ENCODE peak calls at places on chromosomes 13 and 19, in seven cellular contexts. One of them, this sample, is unnamed.

GRCh38 chr19:35565016-35565856 is 1.8 kb upstream of the ATP4A start:
- DNase-seq in foreskin fibroblast: no peak
- DNase-seq in heart right ventricle: no peak
- DNase-seq in A549: no peak
- DNase-seq in fibroblast of the aortic adventitia: no peak
- DNase-seq in AG04450: no peak
- DNase-seq in mesothelial cell of epicardium: no peak
- DNase-seq in this sample: no peak

GRCh38 chr13:43874512-43875092 is 4.9 kb downstream of the CCDC122 start:
- DNase-seq in foreskin fibroblast: peak; percentile 43
- DNase-seq in heart right ventricle: no peak
- DNase-seq in A549: peak; percentile 2
- DNase-seq in fibroblast of the aortic adventitia: peak; percentile 68
- DNase-seq in AG04450: no peak
- DNase-seq in mesothelial cell of epicardium: no peak
- DNase-seq in this sample: no peak

GRCh38 chr19:35718345-35719041 is 690 bp downstream of the KMT2B start:
- DNase-seq in foreskin fibroblast: peak; percentile 55
- DNase-seq in heart right ventricle: peak; percentile 49
- DNase-seq in A549: peak; percentile 50
- DNase-seq in fibroblast of the aortic adventitia: no peak
- DNase-seq in AG04450: no peak
- DNase-seq in mesothelial cell of epicardium: peak; percentile 59
- DNase-seq in this sample: peak; percentile 35

GRCh38 chr19:46481947-46482346 is 10.6 kb upstream of the PNMA8A start:
- DNase-seq in foreskin fibroblast: peak; percentile 69
- DNase-seq in heart right ventricle: no peak
- DNase-seq in A549: no peak
- DNase-seq in fibroblast of the aortic adventitia: peak; percentile 88
- DNase-seq in AG04450: no peak
- DNase-seq in mesothelial cell of epicardium: no peak
- DNase-seq in this sample: no peak

GRCh38 chr13:21100994-21101757 is 39.8 kb upstream of the LATS2 start:
- DNase-seq in foreskin fibroblast: no peak
- DNase-seq in heart right ventricle: no peak
- DNase-seq in A549: no peak
- DNase-seq in fibroblast of the aortic adventitia: no peak
- DNase-seq in AG04450: no peak
- DNase-seq in mesothelial cell of epicardium: no peak
- DNase-seq in this sample: peak; percentile 7

GRCh38 chr13:77902319-77902963 is 16.2 kb downstream of the EDNRB start:
- DNase-seq in foreskin fibroblast: no peak
- DNase-seq in heart right ventricle: no peak
- DNase-seq in A549: no peak
- DNase-seq in fibroblast of the aortic adventitia: no peak
- DNase-seq in AG04450: no peak
- DNase-seq in mesothelial cell of epicardium: no peak
- DNase-seq in this sample: no peak

GRCh38 chr13:74067818-74068217 is 66.4 kb downstream of the KLF12 start:
- DNase-seq in foreskin fibroblast: peak; percentile 30
- DNase-seq in heart right ventricle: no peak
- DNase-seq in A549: no peak
- DNase-seq in fibroblast of the aortic adventitia: no peak
- DNase-seq in AG04450: no peak
- DNase-seq in mesothelial cell of epicardium: no peak
- DNase-seq in this sample: no peak

GRCh38 chr19:50226536-50226935 is 23.1 kb downstream of the MYH14 start:
- DNase-seq in foreskin fibroblast: no peak
- DNase-seq in heart right ventricle: no peak
- DNase-seq in A549: no peak
- DNase-seq in fibroblast of the aortic adventitia: no peak
- DNase-seq in AG04450: no peak
- DNase-seq in mesothelial cell of epicardium: no peak
- DNase-seq in this sample: no peak

GRCh38 chr13:104522235-104523072 is 1456.2 kb upstream of the SLC10A2 start:
- DNase-seq in foreskin fibroblast: no peak
- DNase-seq in heart right ventricle: peak; percentile 27
- DNase-seq in A549: no peak
- DNase-seq in fibroblast of the aortic adventitia: no peak
- DNase-seq in AG04450: no peak
- DNase-seq in mesothelial cell of epicardium: no peak
- DNase-seq in this sample: no peak

GRCh38 chr19:46859637-46860124 is 1.1 kb upstream of the ARHGAP35 start:
- DNase-seq in foreskin fibroblast: peak; percentile 79
- DNase-seq in heart right ventricle: peak; percentile 77
- DNase-seq in A549: peak; percentile 87
- DNase-seq in fibroblast of the aortic adventitia: no peak
- DNase-seq in AG04450: no peak
- DNase-seq in mesothelial cell of epicardium: peak; percentile 72
- DNase-seq in this sample: no peak

GRCh38 chr13:111912453-111912866 is 154.5 kb upstream of the SOX1 start:
- DNase-seq in foreskin fibroblast: no peak
- DNase-seq in heart right ventricle: no peak
- DNase-seq in A549: no peak
- DNase-seq in fibroblast of the aortic adventitia: no peak
- DNase-seq in AG04450: no peak
- DNase-seq in mesothelial cell of epicardium: peak; percentile 33
- DNase-seq in this sample: no peak

GRCh38 chr13:52665325-52665724 is 12.7 kb downstream of the SUGT1 start:
- DNase-seq in foreskin fibroblast: peak; percentile 27
- DNase-seq in heart right ventricle: no peak
- DNase-seq in A549: peak; percentile 7
- DNase-seq in fibroblast of the aortic adventitia: peak; percentile 36
- DNase-seq in AG04450: no peak
- DNase-seq in mesothelial cell of epicardium: no peak
- DNase-seq in this sample: no peak

GRCh38 chr13:63449549-63449948 is 2033.9 kb upstream of the PCDH20 start:
- DNase-seq in foreskin fibroblast: peak; percentile 29
- DNase-seq in heart right ventricle: no peak
- DNase-seq in A549: no peak
- DNase-seq in fibroblast of the aortic adventitia: no peak
- DNase-seq in AG04450: no peak
- DNase-seq in mesothelial cell of epicardium: no peak
- DNase-seq in this sample: no peak

GRCh38 chr13:53782400-53783030 is 753.9 kb downstream of the OLFM4 start:
- DNase-seq in foreskin fibroblast: peak; percentile 20
- DNase-seq in heart right ventricle: no peak
- DNase-seq in A549: peak; percentile 1
- DNase-seq in fibroblast of the aortic adventitia: peak; percentile 36
- DNase-seq in AG04450: no peak
- DNase-seq in mesothelial cell of epicardium: no peak
- DNase-seq in this sample: peak; percentile 19

GRCh38 chr19:14349426-14349825 is 31.8 kb upstream of the ADGRE5 start:
- DNase-seq in foreskin fibroblast: no peak
- DNase-seq in heart right ventricle: no peak
- DNase-seq in A549: no peak
- DNase-seq in fibroblast of the aortic adventitia: no peak
- DNase-seq in AG04450: no peak
- DNase-seq in mesothelial cell of epicardium: no peak
- DNase-seq in this sample: no peak

GRCh38 chr19:6318772-6319171 is 14.6 kb downstream of the ACER1 start:
- DNase-seq in foreskin fibroblast: peak; percentile 15
- DNase-seq in heart right ventricle: no peak
- DNase-seq in A549: peak; percentile 24
- DNase-seq in fibroblast of the aortic adventitia: peak; percentile 7
- DNase-seq in AG04450: no peak
- DNase-seq in mesothelial cell of epicardium: no peak
- DNase-seq in this sample: no peak

GRCh38 chr19:55311397-55311796 is 13.7 kb downstream of the TMEM150B start:
- DNase-seq in foreskin fibroblast: no peak
- DNase-seq in heart right ventricle: no peak
- DNase-seq in A549: no peak
- DNase-seq in fibroblast of the aortic adventitia: no peak
- DNase-seq in AG04450: no peak
- DNase-seq in mesothelial cell of epicardium: no peak
- DNase-seq in this sample: no peak

GRCh38 chr19:35160629-35161433 is 6.3 kb downstream of the FXYD5 start:
- DNase-seq in foreskin fibroblast: no peak
- DNase-seq in heart right ventricle: no peak
- DNase-seq in A549: no peak
- DNase-seq in fibroblast of the aortic adventitia: no peak
- DNase-seq in AG04450: no peak
- DNase-seq in mesothelial cell of epicardium: no peak
- DNase-seq in this sample: no peak

GRCh38 chr13:66933994-66934393 is 296.1 kb downstream of the PCDH9 start:
- DNase-seq in foreskin fibroblast: peak; percentile 88
- DNase-seq in heart right ventricle: no peak
- DNase-seq in A549: peak; percentile 15
- DNase-seq in fibroblast of the aortic adventitia: peak; percentile 48
- DNase-seq in AG04450: peak; percentile 46
- DNase-seq in mesothelial cell of epicardium: no peak
- DNase-seq in this sample: peak; percentile 0

GRCh38 chr13:114076329-114076761 is 56.1 kb downstream of the RASA3 start:
- DNase-seq in foreskin fibroblast: no peak
- DNase-seq in heart right ventricle: no peak
- DNase-seq in A549: no peak
- DNase-seq in fibroblast of the aortic adventitia: no peak
- DNase-seq in AG04450: no peak
- DNase-seq in mesothelial cell of epicardium: no peak
- DNase-seq in this sample: no peak

GRCh38 chr13:80084086-80084676 is 256.7 kb downstream of the SPRY2 start:
- DNase-seq in foreskin fibroblast: peak; percentile 88
- DNase-seq in heart right ventricle: no peak
- DNase-seq in A549: no peak
- DNase-seq in fibroblast of the aortic adventitia: peak; percentile 98
- DNase-seq in AG04450: peak; percentile 74
- DNase-seq in mesothelial cell of epicardium: no peak
- DNase-seq in this sample: no peak

GRCh38 chr19:4730740-4731171 is 7.1 kb upstream of the DPP9 start:
- DNase-seq in foreskin fibroblast: peak; percentile 28
- DNase-seq in heart right ventricle: peak; percentile 42
- DNase-seq in A549: peak; percentile 31
- DNase-seq in fibroblast of the aortic adventitia: no peak
- DNase-seq in AG04450: no peak
- DNase-seq in mesothelial cell of epicardium: no peak
- DNase-seq in this sample: peak; percentile 57

GRCh38 chr13:44331912-44332840 is 41.4 kb upstream of the SERP2 start:
- DNase-seq in foreskin fibroblast: peak; percentile 76
- DNase-seq in heart right ventricle: peak; percentile 64
- DNase-seq in A549: no peak
- DNase-seq in fibroblast of the aortic adventitia: peak; percentile 99
- DNase-seq in AG04450: peak; percentile 75
- DNase-seq in mesothelial cell of epicardium: peak; percentile 76
- DNase-seq in this sample: no peak